ENCODE peak calls at places on chromosome 15, in nine cellular contexts. D, S, F, Y, R, O, I, E and J are unnamed samples. For H3K9me3, the result is how much of the 10 kb centered on the place peaks cover.

GRCh38 chr15:69225355-69226027 is 65.1 kb downstream of the GLCE start:
- DNase-seq in R (no peak), D (no peak), F (no peak), O (no peak), S (no peak), I (peak), Y (no peak), E (no peak), J (no peak)

GRCh38 chr15:25136119-25136518 is 181.3 kb downstream of the SNRPN start:
- DNase-seq in Y (no peak), D (no peak), I (no peak), R (no peak), O (no peak), E (no peak), F (no peak), S (no peak), J (no peak)

GRCh38 chr15:57031605-57032004 is 113.2 kb downstream of the TCF12 start:
- DNase-seq in O (no peak), E (peak), Y (no peak), R (peak), F (no peak), I (no peak), S (peak), D (no peak), J (no peak)

GRCh38 chr15:24223739-24224138 is 451.8 kb upstream of the NPAP1 start:
- DNase-seq in F (no peak), Y (no peak), S (no peak), I (no peak), O (no peak), D (no peak), E (no peak), R (no peak), J (no peak)

GRCh38 chr15:67144609-67145306 is 79.4 kb downstream of the SMAD3 start:
- DNase-seq in I (no peak), O (no peak), F (no peak), S (peak), D (no peak), R (peak), Y (no peak), E (no peak), J (peak)

GRCh38 chr15:34366271-34367043 is 539 bp downstream of the LPCAT4 start:
- DNase-seq in S (peak), R (peak), D (peak), O (peak), F (peak), E (peak), Y (peak), I (peak), J (no peak)

GRCh38 chr15:93231994-93232393 is 143.0 kb upstream of the RGMA start:
- DNase-seq in I (no peak), O (no peak), F (no peak), E (no peak), S (no peak), D (no peak), R (no peak), Y (no peak), J (no peak)

GRCh38 chr15:44427756-44428724 is 611 bp downstream of the CTDSPL2 start:
- DNase-seq in I (peak), S (no peak), R (no peak), O (no peak), Y (peak), E (no peak), D (peak), F (no peak), J (no peak)

GRCh38 chr15:57551717-57552677 is 39.7 kb upstream of the MYZAP start:
- DNase-seq in I (no peak), S (no peak), Y (no peak), R (no peak), E (no peak), O (no peak), F (no peak), D (no peak), J (no peak)

GRCh38 chr15:47663106-47663505 is 54.2 kb upstream of the SEMA6D start:
- DNase-seq in O (no peak), D (no peak), Y (no peak), S (no peak), R (no peak), F (no peak), E (no peak), I (no peak), J (no peak)

GRCh38 chr15:66706840-66707239 is 4.8 kb downstream of the SMAD6 start:
- DNase-seq in O (no peak), E (no peak), F (no peak), D (no peak), Y (no peak), S (no peak), I (no peak), R (no peak), J (no peak)

GRCh38 chr15:63909819-63910437 is 76.2 kb upstream of the HERC1 start:
- DNase-seq in R (no peak), F (no peak), I (no peak), Y (no peak), S (no peak), D (no peak), O (no peak), E (no peak), J (no peak)

GRCh38 chr15:74130089-74130848 is at the start of gene ISLR2:
- DNase-seq in D (no peak), F (peak), O (no peak), R (no peak), I (no peak), E (no peak), Y (no peak), S (no peak), J (no peak)

GRCh38 chr15:74129411-74130088 is 836 bp upstream of the ISLR2 start:
- DNase-seq in F (no peak), D (no peak), O (no peak), R (no peak), E (no peak), Y (no peak), S (no peak), I (no peak), J (no peak)

GRCh38 chr15:74132681-74133070 is 2.3 kb downstream of the ISLR2 start:
- DNase-seq in I (peak), O (no peak), Y (no peak), E (no peak), R (no peak), D (no peak), F (no peak), S (no peak), J (no peak)

GRCh38 chr15:74131618-74132191 is 1.3 kb downstream of the ISLR2 start:
- DNase-seq in E (no peak), F (no peak), R (no peak), O (no peak), D (no peak), Y (no peak), I (no peak), S (no peak), J (no peak)

DNA sequence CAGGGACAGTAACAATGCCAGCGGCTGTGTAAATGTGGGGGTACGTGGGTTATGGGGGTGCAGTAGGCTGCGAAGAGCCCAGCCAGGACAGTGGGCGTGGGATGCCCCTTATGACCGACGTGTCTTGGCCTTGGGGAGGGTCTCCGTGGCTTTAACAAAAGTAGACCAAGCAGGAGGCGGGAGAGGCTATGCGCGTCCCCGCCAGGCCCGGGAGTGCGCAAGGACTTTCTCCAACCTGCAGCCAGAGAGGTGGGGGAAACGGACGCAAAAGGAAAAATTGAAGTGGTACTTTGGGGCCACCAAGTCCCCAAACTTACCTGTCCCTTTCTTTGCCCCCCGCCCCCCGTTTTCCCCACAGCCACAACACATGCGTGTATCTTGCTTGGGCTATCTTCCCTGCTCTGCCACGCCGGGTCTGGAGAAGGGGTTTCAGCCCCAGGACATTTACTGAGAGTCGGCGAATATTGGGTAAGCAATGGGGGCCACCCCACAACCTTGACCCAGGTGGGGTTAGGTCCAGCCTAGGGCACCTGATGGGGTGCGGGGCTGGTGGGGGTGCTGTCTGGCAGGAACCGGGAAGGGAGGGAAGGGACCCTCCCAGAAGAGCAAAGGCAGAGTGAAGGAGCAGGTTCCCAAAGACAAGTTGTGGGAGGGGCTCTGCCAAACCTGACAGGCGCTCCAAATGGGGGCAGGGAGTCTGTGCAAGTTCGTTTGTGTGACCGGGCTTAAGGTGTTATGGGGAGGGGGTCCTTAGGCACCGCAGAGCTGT is 647 bp downstream of the ISLR2 start:
- DNase-seq in O (no peak), E (no peak), D (no peak), S (no peak), I (no peak), F (no peak), R (no peak), Y (no peak), J (no peak)
- H3K27ac ChIP-seq in O (no peak), E (no peak), D (no peak), S (peak), I (no peak), F (no peak), R (no peak), Y (no peak), J (no peak)

DNA sequence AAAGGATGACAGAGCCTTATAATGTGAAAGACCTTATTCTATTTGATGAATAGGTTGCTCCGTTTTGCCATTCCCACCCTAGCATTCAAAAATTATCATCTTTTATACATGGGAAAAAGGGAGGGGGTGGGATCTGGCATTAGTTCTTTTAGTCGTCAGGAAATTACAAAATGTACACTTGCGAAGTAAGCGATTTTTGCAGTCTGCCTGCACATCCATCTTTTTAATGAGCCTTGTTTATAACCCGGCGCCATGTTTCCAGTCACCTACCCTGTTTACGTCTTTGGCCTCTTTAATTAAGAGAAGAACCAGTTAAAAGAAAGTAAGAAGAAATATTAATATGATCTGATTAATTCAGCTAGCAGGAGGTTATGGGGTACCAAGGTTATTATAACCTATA is 961.3 kb upstream of the NR2F2 start:
- DNase-seq in D (no peak), F (no peak), Y (no peak), I (no peak), E (no peak), O (no peak), S (no peak), R (no peak), J (no peak)
- H3K9me3 ChIP-seq in D (under half), F (under half), Y (under half), I (under half), E (under half), O (under half), S (under half), R (under half), J (under half)

DNA sequence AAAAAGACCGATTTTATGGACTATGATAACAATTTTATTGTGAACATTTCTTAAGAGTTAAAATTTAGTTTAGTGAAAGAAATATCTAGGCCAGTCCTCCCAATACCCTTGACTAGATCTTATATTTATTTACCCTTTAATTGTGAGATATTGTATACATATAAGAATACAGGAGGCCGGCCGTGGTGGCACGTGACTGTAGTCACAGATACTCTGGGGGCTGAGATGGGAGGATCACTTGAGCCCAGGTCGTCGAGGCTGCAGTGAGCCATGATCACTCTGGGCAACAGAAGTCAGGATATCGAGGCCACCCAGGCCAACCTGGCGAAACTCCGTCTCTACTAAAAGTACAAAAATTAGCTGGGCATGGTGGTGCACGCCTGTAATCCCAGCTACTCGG is 767 bp upstream of the RMDN3 start:
- DNase-seq in Y (no peak), D (no peak), R (no peak), I (no peak), S (no peak), E (no peak), F (no peak), O (no peak), J (no peak)
- H3K4me3 ChIP-seq in Y (no peak), D (peak), R (peak), I (peak), S (peak), E (peak), F (peak), O (peak), J (no peak)

DNA sequence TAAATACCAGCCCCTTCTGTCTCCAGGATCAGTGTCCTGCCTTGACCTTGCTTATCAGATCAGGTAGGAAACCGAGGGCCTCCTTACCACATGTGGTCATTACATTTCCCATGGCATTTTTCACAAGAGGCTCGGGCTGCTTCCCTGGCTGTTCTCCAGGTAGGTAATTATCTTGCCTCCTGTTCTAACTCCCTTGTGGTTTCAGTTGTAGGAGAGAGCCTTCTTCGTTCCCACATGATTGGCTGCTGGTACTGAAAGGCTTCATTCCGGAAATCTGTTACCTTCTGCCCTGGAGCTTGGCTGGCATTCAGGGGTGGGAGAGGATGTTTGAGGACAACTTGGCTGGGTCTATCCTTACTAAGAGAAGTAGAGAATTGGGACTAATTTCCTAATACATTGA is 46.8 kb upstream of the RORA start:
- DNase-seq in Y (no peak), E (no peak), D (no peak), I (no peak), R (no peak), S (no peak), O (no peak), F (no peak), J (no peak)
- H3K27ac ChIP-seq in Y (no peak), E (no peak), D (no peak), I (no peak), R (no peak), S (no peak), O (no peak), F (no peak), J (no peak)